ENCODE peak calls at places on chromosomes 5 and 9, in nine cellular contexts. Y is uterus, I is PC-3, Z is spleen, H is brain microvascular endothelial cell, G is pancreas, N is ovary, V is prostate gland, T is fibroblast of lung. D is an unnamed sample.

GRCh38 chr5:39521945-39522590 is 97.3 kb upstream of the DAB2 start:
- DNase-seq in Y (no peak), I (no peak), Z (no peak), H (no peak), G (no peak), N (no peak), V (no peak), T (no peak), D (no peak)

GRCh38 chr5:36202521-36202961 is 39.2 kb downstream of the NADK2 start:
- DNase-seq in Y (no peak), I (peak; percentile 32), Z (no peak), H (peak; percentile 36), G (no peak), N (no peak), V (no peak), T (peak; percentile 48), D (no peak)

GRCh38 chr5:77224672-77225355 is 14.3 kb downstream of the PDE8B start:
- DNase-seq in Y (no peak), I (peak; percentile 57), Z (no peak), H (peak; percentile 68), G (no peak), N (no peak), V (no peak), T (peak; percentile 51), D (no peak)

GRCh38 chr9:126708178-126708577 is 94.5 kb downstream of the LMX1B start:
- DNase-seq in Y (no peak), I (no peak), Z (peak; percentile 65), H (no peak), G (no peak), N (peak; percentile 2), V (no peak), T (no peak), D (peak; percentile 2)

GRCh38 chr5:159227452-159227851 is 18.1 kb upstream of the RNF145 start:
- DNase-seq in Y (no peak), I (no peak), Z (no peak), H (no peak), G (no peak), N (no peak), V (no peak), T (no peak), D (no peak)

GRCh38 chr9:136011703-136012496 is 50.7 kb upstream of the UBAC1 start:
- DNase-seq in Y (peak; percentile 83), I (no peak), Z (peak; percentile 87), H (peak; percentile 48), G (peak; percentile 63), N (peak; percentile 86), V (no peak), T (peak; percentile 89), D (peak; percentile 25)

GRCh38 chr9:92525306-92525705 is 10.5 kb downstream of the ECM2 start:
- DNase-seq in Y (no peak), I (peak; percentile 11), Z (no peak), H (no peak), G (no peak), N (no peak), V (no peak), T (peak; percentile 64), D (no peak)

GRCh38 chr9:78144663-78145377 is 91.1 kb upstream of the CEP78 start:
- DNase-seq in Y (no peak), I (no peak), Z (no peak), H (no peak), G (no peak), N (no peak), V (no peak), T (no peak), D (no peak)

GRCh38 chr9:114365194-114365593 is 22.6 kb downstream of the AKNA start:
- DNase-seq in Y (no peak), I (no peak), Z (no peak), H (no peak), G (no peak), N (no peak), V (no peak), T (no peak), D (no peak)

GRCh38 chr9:114363424-114363823 is 24.4 kb downstream of the AKNA start:
- DNase-seq in Y (no peak), I (no peak), Z (no peak), H (no peak), G (no peak), N (no peak), V (no peak), T (no peak), D (no peak)

GRCh38 chr9:114362394-114362793 is 25.4 kb downstream of the AKNA start:
- DNase-seq in Y (no peak), I (no peak), Z (no peak), H (no peak), G (no peak), N (no peak), V (no peak), T (no peak), D (no peak)

GRCh38 chr9:114364528-114365041 is 23.2 kb downstream of the AKNA start:
- DNase-seq in Y (no peak), I (peak; percentile 62), Z (no peak), H (no peak), G (no peak), N (no peak), V (no peak), T (no peak), D (no peak)

GRCh38 chr9:114364123-114364522 is 23.7 kb downstream of the AKNA start:
- DNase-seq in Y (no peak), I (peak; percentile 78), Z (no peak), H (peak; percentile 49), G (no peak), N (no peak), V (no peak), T (peak; percentile 88), D (no peak)
- H3K4me3 ChIP-seq in Y (no peak overlapping the region), I (no peak overlapping the region), Z (no peak overlapping the region), H (no peak overlapping the region), G (no peak overlapping the region), N (no peak overlapping the region), V (no peak overlapping the region), T (no peak overlapping the region), D (no peak overlapping the region)

GRCh38 chr9:113372059-113372458 is 4.7 kb downstream of the HDHD3 start:
- DNase-seq in Y (no peak), I (no peak), Z (peak; percentile 21), H (no peak), G (no peak), N (no peak), V (no peak), T (no peak), D (no peak)
- H3K27ac ChIP-seq in Y (no peak overlapping the region), I (no peak overlapping the region), Z (no peak overlapping the region), H (no peak overlapping the region), G (no peak overlapping the region), N (no peak overlapping the region), V (no peak overlapping the region), T (no peak overlapping the region), D (no peak overlapping the region)

GRCh38 chr5:158166424-158166823 is 307.5 kb upstream of the CLINT1 start:
- DNase-seq in Y (no peak), I (no peak), Z (no peak), H (no peak), G (no peak), N (no peak), V (no peak), T (no peak), D (no peak)

GRCh38 chr5:158163836-158164572 is 305.1 kb upstream of the CLINT1 start:
- DNase-seq in Y (no peak), I (no peak), Z (no peak), H (no peak), G (no peak), N (no peak), V (no peak), T (no peak), D (no peak)

GRCh38 chr5:158164648-158165047 is 305.7 kb upstream of the CLINT1 start:
- DNase-seq in Y (no peak), I (peak; percentile 65), Z (no peak), H (no peak), G (no peak), N (no peak), V (no peak), T (no peak), D (no peak)

GRCh38 chr5:158162479-158162878 is 303.5 kb upstream of the CLINT1 start:
- DNase-seq in Y (no peak), I (no peak), Z (no peak), H (no peak), G (no peak), N (no peak), V (no peak), T (no peak), D (no peak)

DNA sequence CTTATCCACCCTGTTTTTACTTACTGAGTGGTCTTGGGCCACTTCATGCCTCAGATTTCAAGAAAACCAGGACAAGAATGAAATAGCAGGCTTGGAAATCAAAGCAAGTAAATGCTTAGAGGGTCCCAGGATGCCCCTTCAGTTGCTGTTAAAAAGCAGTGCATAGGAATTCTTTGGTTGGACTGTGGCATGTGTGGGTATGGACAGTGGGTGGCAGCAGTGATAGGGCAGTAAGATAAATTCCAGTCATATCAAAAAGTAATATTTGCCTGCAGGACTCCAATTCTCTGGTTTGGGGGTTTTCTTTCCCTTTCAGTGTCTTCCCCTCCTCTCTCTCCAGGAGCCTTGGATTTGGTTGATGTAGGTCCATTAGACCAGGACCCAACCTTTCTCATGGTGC is 306.7 kb upstream of the CLINT1 start:
- DNase-seq in Y (no peak), I (no peak), Z (no peak), H (no peak), G (no peak), N (no peak), V (no peak), T (no peak), D (no peak)
- TF ChIP-seq CTCF in Y (no peak), I (peak; percentile 47), Z (no peak), H (peak; percentile 48), G (no peak), N (no peak), V (no peak), T (no peak), D (no peak)

GRCh38 chr9:109047259-109047658 is 34.0 kb upstream of the CTNNAL1 start:
- DNase-seq in Y (no peak), I (no peak), Z (no peak), H (no peak), G (no peak), N (no peak), V (no peak), T (no peak), D (no peak)

GRCh38 chr9:109048822-109049221 is 35.5 kb upstream of the CTNNAL1 start:
- DNase-seq in Y (no peak), I (no peak), Z (no peak), H (no peak), G (no peak), N (no peak), V (no peak), T (no peak), D (no peak)

GRCh38 chr9:109052416-109052815 is 39.1 kb upstream of the CTNNAL1 start:
- DNase-seq in Y (no peak), I (no peak), Z (no peak), H (peak; percentile 34), G (no peak), N (no peak), V (no peak), T (no peak), D (no peak)

GRCh38 chr9:109051733-109052132 is 38.4 kb upstream of the CTNNAL1 start:
- DNase-seq in Y (no peak), I (no peak), Z (no peak), H (no peak), G (no peak), N (no peak), V (no peak), T (no peak), D (no peak)

DNA sequence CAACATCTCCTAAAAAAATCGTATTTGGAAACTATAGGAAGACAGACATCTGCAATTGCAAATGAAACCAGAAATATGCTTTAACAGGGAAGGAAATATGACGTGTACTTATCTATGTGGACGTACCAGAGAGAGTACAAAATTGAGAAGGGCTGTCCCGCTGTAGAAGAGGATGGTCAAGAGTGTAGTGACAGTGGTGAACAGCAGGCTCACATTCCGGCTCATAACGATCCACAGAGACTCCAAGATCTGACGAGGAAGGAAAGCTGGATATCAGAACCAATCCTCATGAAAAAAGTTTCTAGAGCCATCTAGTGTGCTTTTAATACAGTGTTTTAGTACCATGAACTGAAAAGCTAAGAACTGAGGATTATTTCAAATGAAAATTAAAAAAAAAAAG is 37.1 kb upstream of the CTNNAL1 start:
- DNase-seq in Y (no peak), I (no peak), Z (no peak), H (no peak), G (no peak), N (no peak), V (no peak), T (no peak), D (no peak)
- H3K4me3 ChIP-seq in Y (no peak overlapping the region), I (no peak overlapping the region), Z (no peak overlapping the region), H (no peak overlapping the region), G (no peak overlapping the region), N (no peak overlapping the region), V (no peak overlapping the region), T (no peak overlapping the region), D (no peak overlapping the region)

D was measured in Peyer's patch.